ENCODE peak calls at places on chromosomes 16 and 17, in five cellular contexts. M is mammary epithelial cell, Z is lung, V is hepatocyte, H is uterus. S is an unnamed sample.

GRCh38 chr16:74757347-74757746 is 17.3 kb downstream of the FA2H start:
- DNase-seq in Z (no peak), H (no peak), V (no peak), M (no peak), S (no peak)

GRCh38 chr17:28949185-28950016 is 1.9 kb downstream of the PHF12 start:
- DNase-seq in H (peak), M (peak), Z (peak), V (peak), S (peak)

GRCh38 chr16:29925173-29925804 is 737 bp downstream of the KCTD13 start:
- DNase-seq in M (no peak), H (no peak), Z (no peak), V (no peak), S (no peak)

GRCh38 chr17:7263071-7263800 is 958 bp upstream of the CLDN7 start:
- DNase-seq in M (no peak), H (no peak), V (peak), Z (peak), S (peak)

GRCh38 chr17:27504188-27504995 is 48.1 kb downstream of the KSR1 start:
- DNase-seq in H (no peak), V (peak), Z (no peak), M (no peak), S (peak)

GRCh38 chr16:10122546-10122945 is 59.7 kb downstream of the GRIN2A start:
- DNase-seq in V (peak), H (no peak), M (no peak), Z (no peak), S (peak)

GRCh38 chr16:23469814-23470213 is 16.8 kb upstream of the COG7 start:
- DNase-seq in M (peak), Z (peak), V (no peak), H (no peak), S (no peak)

GRCh38 chr16:72287646-72288045 is 115.7 kb upstream of the PMFBP1 start:
- DNase-seq in H (no peak), V (no peak), Z (no peak), M (no peak), S (no peak)

GRCh38 chr16:30032083-30032819 is 1.2 kb upstream of the TLCD3B start:
- DNase-seq in M (peak), V (peak), H (peak), Z (no peak), S (peak)

GRCh38 chr16:1491327-1491726 is 1.8 kb upstream of the TELO2 start:
- DNase-seq in H (no peak), Z (no peak), M (peak), V (no peak), S (no peak)

GRCh38 chr17:42720996-42721583 is 23.8 kb downstream of the EZH1 start:
- DNase-seq in M (peak), Z (no peak), V (peak), H (no peak), S (peak)

GRCh38 chr16:68499011-68499410 is 40.1 kb upstream of the ZFP90 start:
- DNase-seq in H (no peak), M (no peak), V (no peak), Z (no peak), S (no peak)

GRCh38 chr16:48366165-48367093 is 18.8 kb downstream of the SIAH1 start:
- DNase-seq in Z (peak), H (peak), M (peak), V (peak), S (peak)

GRCh38 chr17:29089601-29090044 is 46.7 kb downstream of the PIPOX start:
- DNase-seq in M (no peak), V (no peak), Z (no peak), H (no peak), S (no peak)

GRCh38 chr16:85916141-85916890 is 17.4 kb downstream of the IRF8 start:
- DNase-seq in Z (peak), V (peak), H (no peak), M (peak), S (peak)

GRCh38 chr17:78241277-78242023 is 10.0 kb downstream of the TMEM235 start:
- DNase-seq in M (peak), Z (no peak), V (no peak), H (no peak), S (peak)

GRCh38 chr17:13030459-13031305 is 12.9 kb upstream of the ELAC2 start:
- DNase-seq in Z (peak), H (no peak), M (peak), V (peak), S (peak)

GRCh38 chr16:58426095-58426494 is 33.8 kb downstream of the GINS3 start:
- DNase-seq in H (no peak), M (no peak), V (no peak), Z (no peak), S (no peak)

GRCh38 chr16:53433930-53434435 is 288 bp upstream of the RBL2 start:
- DNase-seq in M (no peak), V (peak), H (no peak), Z (no peak), S (no peak)

GRCh38 chr16:67833035-67833417 is 9.1 kb upstream of the THAP11 start:
- DNase-seq in V (no peak), Z (no peak), M (peak), H (no peak), S (no peak)

GRCh38 chr17:56707312-56708219 is 114.1 kb downstream of the NOG start:
- DNase-seq in V (peak), M (no peak), H (no peak), Z (no peak), S (peak)

GRCh38 chr16:901715-902601 is 68.8 kb downstream of the LMF1 start:
- DNase-seq in V (no peak), M (no peak), Z (no peak), H (no peak), S (no peak)

DNA sequence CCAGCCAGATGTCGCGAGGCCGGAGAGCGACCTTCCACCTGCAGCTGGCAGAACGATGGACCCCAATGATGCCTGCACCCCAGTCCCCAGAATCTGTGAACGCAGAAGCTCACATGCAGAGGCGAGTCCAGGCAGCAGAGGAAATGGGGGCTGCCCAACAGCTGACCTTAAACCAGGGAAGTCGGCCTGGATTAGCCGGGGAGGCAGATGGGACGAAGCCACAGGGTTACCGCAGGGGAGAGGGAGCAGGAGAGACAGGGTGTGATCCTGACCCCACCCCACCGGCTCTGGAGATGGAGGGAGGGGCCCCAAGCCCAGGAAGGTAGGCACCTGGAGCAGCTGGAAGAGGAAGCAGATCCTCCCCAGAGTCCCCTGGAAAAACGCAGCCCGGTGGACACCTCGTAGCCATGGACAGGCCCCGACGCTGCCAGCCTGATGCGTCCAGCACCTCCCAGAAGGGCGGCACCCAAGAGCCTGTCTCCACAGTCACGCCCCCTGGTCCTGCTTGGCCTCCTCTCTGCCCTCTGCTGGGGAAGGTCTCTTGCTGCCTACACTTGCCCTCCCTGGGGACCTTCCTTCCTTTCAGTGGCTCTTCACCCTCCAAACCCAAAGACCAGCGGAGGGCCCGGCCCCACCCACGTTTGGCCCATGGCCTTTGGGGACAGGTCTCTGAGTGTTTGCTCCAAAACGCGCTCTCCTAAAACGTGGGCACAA is 37.3 kb downstream of the PIEZO1 start:
- DNase-seq in H (no peak), V (no peak), Z (no peak), M (peak), S (peak)
- TF ChIP-seq CTCF in H (no peak), V (peak), Z (no peak), M (peak), S (no peak)

GRCh38 chr17:38464251-38464722 is 36.0 kb downstream of the ARHGAP23 start:
- DNase-seq in H (peak), V (no peak), M (no peak), Z (no peak), S (no peak)

GRCh38 chr17:38465420-38466345 is 37.4 kb downstream of the ARHGAP23 start:
- DNase-seq in V (no peak), M (peak), Z (no peak), H (peak), S (peak)

GRCh38 chr17:38463451-38463858 is 35.2 kb downstream of the ARHGAP23 start:
- DNase-seq in H (no peak), V (no peak), M (no peak), Z (no peak), S (no peak)

GRCh38 chr17:38466346-38467315 is 38.4 kb downstream of the ARHGAP23 start:
- DNase-seq in V (no peak), Z (no peak), H (peak), M (no peak), S (no peak)

GRCh38 chr17:38464723-38465419 is 36.6 kb downstream of the ARHGAP23 start:
- DNase-seq in V (peak), Z (peak), M (peak), H (peak), S (no peak)
- H3K4me3 ChIP-seq in V (peak), Z (peak), M (peak), H (peak), S (no peak)

GRCh38 chr17:65627892-65628622 is 66.6 kb upstream of the AXIN2 start:
- DNase-seq in V (peak), H (peak), M (peak), Z (no peak), S (no peak)
- H3K27ac ChIP-seq in V (peak), H (peak), M (no peak), Z (no peak), S (no peak)

DNA sequence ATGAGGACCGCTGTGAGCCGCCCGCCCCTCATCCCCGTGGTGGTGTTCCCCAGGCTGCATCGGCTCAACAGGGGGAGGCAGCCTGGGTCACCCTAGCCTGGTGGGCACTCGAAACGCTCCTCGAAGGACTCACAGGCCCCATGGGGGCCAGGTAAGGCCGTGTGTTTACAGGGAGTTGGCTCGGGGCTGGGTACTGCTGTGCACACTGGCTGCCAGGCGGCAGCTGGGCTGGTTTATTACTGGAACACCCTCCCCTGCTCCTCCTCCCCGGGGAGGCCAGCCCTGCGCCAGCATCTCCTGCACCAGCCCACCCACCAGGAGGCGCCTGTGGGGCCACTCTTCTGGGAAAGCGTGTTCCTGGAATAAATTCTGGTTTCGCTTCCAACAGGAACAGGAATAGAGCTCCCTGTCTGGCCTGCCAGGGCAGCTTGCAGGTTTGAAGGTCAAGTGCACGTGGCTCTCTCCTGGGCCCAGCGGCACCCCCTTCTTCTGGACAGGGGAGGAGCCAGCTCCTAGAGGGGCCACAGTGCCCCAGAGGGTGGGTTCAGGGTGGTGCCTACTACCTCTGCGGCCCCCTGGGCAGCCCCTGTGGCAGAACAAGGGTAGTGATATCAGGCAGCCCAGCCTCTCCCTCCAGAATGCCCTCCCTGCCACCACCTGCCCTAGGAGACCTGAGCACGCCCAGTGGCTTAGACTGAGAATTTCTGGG is 11.3 kb downstream of the MCRIP1 start:
- DNase-seq in M (peak), V (peak), Z (peak), H (peak), S (peak)
- TF ChIP-seq CTCF in M (peak), V (peak), Z (peak), H (peak), S (peak)